ENCODE peak calls at places on chromosomes 6 and 20, in five cellular contexts. G is HCT116, W is IMR-90, Y is neural crest cell, X is psoas muscle. V is an unnamed sample.

GRCh38 chr6:110528051-110528929 is 51.9 kb upstream of the SLC22A16 start:
- DNase-seq in G (peak), W (peak), Y (peak), X (no peak), V (peak)

GRCh38 chr6:506508-506907 is 115.0 kb downstream of the IRF4 start:
- DNase-seq in G (no peak), W (no peak), Y (no peak), X (no peak), V (no peak)

GRCh38 chr6:43469947-43470346 is 7.4 kb upstream of the TJAP1 start:
- DNase-seq in G (no peak), W (no peak), Y (no peak), X (no peak), V (no peak)

GRCh38 chr20:52191436-52192295 is at the start of gene ZFP64:
- DNase-seq in G (peak), W (peak), Y (peak), X (peak), V (peak)

GRCh38 chr6:144478487-144478886 is 193.4 kb downstream of the UTRN start:
- DNase-seq in G (no peak), W (no peak), Y (no peak), X (peak), V (peak)

GRCh38 chr6:106373502-106374239 is 13.2 kb downstream of the CRYBG1 start:
- DNase-seq in G (no peak), W (no peak), Y (no peak), X (no peak), V (no peak)

GRCh38 chr6:158031191-158031444 is 49.5 kb downstream of the SYNJ2 start:
- DNase-seq in G (no peak), W (no peak), Y (no peak), X (no peak), V (no peak)

GRCh38 chr6:30002871-30003270 is 58.2 kb upstream of the POLR1H start:
- DNase-seq in G (no peak), W (peak), Y (no peak), X (no peak), V (no peak)

GRCh38 chr20:45372241-45372640 is 5.9 kb downstream of the TP53TG5 start:
- DNase-seq in G (no peak), W (no peak), Y (no peak), X (no peak), V (no peak)

GRCh38 chr6:85469276-85470022 is 19.6 kb downstream of the NT5E start:
- DNase-seq in G (no peak), W (no peak), Y (no peak), X (no peak), V (no peak)